ENCODE peak calls at places on chromosome 3, in five cellular contexts. R is astrocyte of the spinal cord, F is H7, C is OCI-LY7, J is brain microvascular endothelial cell. B is an unnamed sample.
A peak's percentile ranks its signal among the peaks of the same experiment; 100 is the strongest.

GRCh38 chr3:63355809-63356208 is 77.7 kb downstream of the SYNPR start:
- DNase-seq in R (no peak), F (no peak), C (no peak), J (peak; percentile 23), B (no peak)

GRCh38 chr3:67083277-67083676 is 85.2 kb downstream of the KBTBD8 start:
- DNase-seq in R (no peak), F (no peak), C (peak; percentile 76), J (peak; percentile 10), B (peak; percentile 50)

GRCh38 chr3:128588147-128588546 is 62.5 kb downstream of the RPN1 start:
- DNase-seq in R (no peak), F (no peak), C (no peak), J (no peak), B (no peak)

GRCh38 chr3:126191246-126191645 is 10.9 kb upstream of the ALDH1L1 start:
- DNase-seq in R (no peak), F (no peak), C (no peak), J (no peak), B (no peak)

GRCh38 chr3:4529901-4530588 is 36.9 kb downstream of the ITPR1 start:
- DNase-seq in R (no peak), F (no peak), C (no peak), J (no peak), B (no peak)

GRCh38 chr3:125582707-125583106 is 12.6 kb downstream of the OSBPL11 start:
- DNase-seq in R (no peak), F (no peak), C (peak; percentile 22), J (no peak), B (no peak)

GRCh38 chr3:53188720-53189119 is 27.7 kb downstream of the PRKCD start:
- DNase-seq in R (no peak), F (no peak), C (no peak), J (no peak), B (no peak)

GRCh38 chr3:27596334-27596841 is 112.2 kb upstream of the SLC4A7 start:
- DNase-seq in R (peak; percentile 82), F (no peak), C (peak; percentile 2), J (peak; percentile 22), B (peak; percentile 94)

GRCh38 chr3:188126271-188126670 is 27.7 kb upstream of the LPP start:
- DNase-seq in R (peak; percentile 42), F (no peak), C (no peak), J (no peak), B (no peak)

GRCh38 chr3:54822206-54822605 is 105.7 kb downstream of the LRTM1 start:
- DNase-seq in R (peak; percentile 49), F (no peak), C (no peak), J (peak; percentile 4), B (no peak)

GRCh38 chr3:58336135-58336882 is 3.6 kb downstream of the PXK start:
- DNase-seq in R (peak; percentile 80), F (no peak), C (no peak), J (peak; percentile 32), B (no peak)

GRCh38 chr3:170697803-170698350 is 112.0 kb upstream of the SLC7A14 start:
- DNase-seq in R (peak; percentile 75), F (no peak), C (no peak), J (peak; percentile 51), B (no peak)

GRCh38 chr3:33218446-33219174 is at the start of gene SUSD5:
- DNase-seq in R (peak; percentile 57), F (peak; percentile 85), C (no peak), J (peak; percentile 33), B (peak; percentile 56)

GRCh38 chr3:178454714-178455113 is 81.5 kb upstream of the KCNMB2 start:
- DNase-seq in R (peak; percentile 82), F (no peak), C (no peak), J (peak; percentile 80), B (no peak)

GRCh38 chr3:31760654-31761053 is 220.4 kb downstream of the OSBPL10 start:
- DNase-seq in R (no peak), F (no peak), C (no peak), J (no peak), B (no peak)

GRCh38 chr3:188244395-188244861 is 90.5 kb downstream of the LPP start:
- DNase-seq in R (peak; percentile 76), F (no peak), C (peak; percentile 76), J (peak; percentile 58), B (no peak)

GRCh38 chr3:55343486-55344357 is 143.4 kb downstream of the WNT5A start:
- DNase-seq in R (peak; percentile 65), F (no peak), C (no peak), J (peak; percentile 25), B (no peak)

GRCh38 chr3:194383276-194383940 is 13.9 kb upstream of the LRRC15 start:
- DNase-seq in R (no peak), F (peak; percentile 59), C (no peak), J (no peak), B (no peak)

GRCh38 chr3:181534881-181535280 is 176.8 kb upstream of the SOX2 start:
- DNase-seq in R (no peak), F (no peak), C (no peak), J (no peak), B (no peak)

GRCh38 chr3:10278501-10278900 is 14.2 kb downstream of the GHRL start:
- DNase-seq in R (no peak), F (no peak), C (no peak), J (no peak), B (no peak)

GRCh38 chr3:126158016-126158911 is 22.1 kb downstream of the ALDH1L1 start:
- DNase-seq in R (no peak), F (no peak), C (no peak), J (no peak), B (no peak)

GRCh38 chr3:140505256-140505655 is 172.6 kb upstream of the TRIM42 start:
- DNase-seq in R (peak; percentile 19), F (no peak), C (no peak), J (peak; percentile 23), B (no peak)

GRCh38 chr3:37321863-37322262 is 147.5 kb upstream of the LRRFIP2 start:
- DNase-seq in R (no peak), F (no peak), C (no peak), J (no peak), B (no peak)

GRCh38 chr3:73143821-73144237 is 82.4 kb downstream of the EBLN2 start:
- DNase-seq in R (peak; percentile 40), F (no peak), C (no peak), J (no peak), B (no peak)

GRCh38 chr3:119639494-119640350 is 20.7 kb downstream of the POPDC2 start:
- DNase-seq in R (no peak), F (no peak), C (no peak), J (no peak), B (no peak)
- H3K4me3 ChIP-seq in R (no peak overlapping the region), F (no peak overlapping the region), C (no peak overlapping the region), J (no peak overlapping the region), B (no peak overlapping the region)

DNA sequence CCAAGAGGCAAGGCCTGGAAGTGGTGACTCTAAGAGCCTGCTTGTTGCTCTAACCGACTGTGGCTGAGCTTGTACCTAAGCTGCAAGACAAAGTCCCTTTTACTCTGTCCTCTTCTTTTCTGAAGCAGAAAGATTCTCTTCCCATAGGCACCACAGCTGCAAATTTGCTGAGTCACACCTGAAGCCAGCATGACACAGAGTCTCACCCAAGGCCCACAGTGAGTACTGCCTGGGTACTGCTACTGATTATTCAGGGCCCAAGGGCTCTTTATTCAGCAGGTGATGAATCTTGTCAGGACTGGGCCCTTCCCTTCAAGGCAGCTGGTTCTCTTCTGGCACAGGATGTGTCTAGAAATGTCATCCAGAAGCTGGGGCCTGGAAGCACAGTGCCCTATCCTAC is 18.9 kb upstream of the TIGIT start:
- DNase-seq in R (peak; percentile 17), F (no peak), C (no peak), J (peak; percentile 23), B (no peak)
- H3K4me3 ChIP-seq in R (no peak overlapping the region), F (no peak overlapping the region), C (no peak overlapping the region), J (no peak overlapping the region), B (no peak overlapping the region)

GRCh38 chr3:62265528-62265927 is 107.8 kb downstream of the FEZF2 start:
- DNase-seq in R (no peak), F (no peak), C (no peak), J (no peak), B (no peak)
- H3K4me3 ChIP-seq in R (no peak overlapping the region), F (no peak overlapping the region), C (no peak overlapping the region), J (no peak overlapping the region), B (no peak overlapping the region)

GRCh38 chr3:134373942-134374790 is at the start of gene AMOTL2:
- DNase-seq in R (peak; percentile 98), F (peak; percentile 99), C (no peak), J (peak; percentile 92), B (peak; percentile 93)
- H3K4me3 ChIP-seq in R (peak within 1 kb of the TSS; percentile 93), F (peak within 1 kb of the TSS; percentile 88), C (no peak within 1 kb of the TSS), J (peak within 1 kb of the TSS; percentile 92), B (peak within 1 kb of the TSS; percentile 65)

GRCh38 chr3:40309439-40309924 is at the start of gene EIF1B:
- DNase-seq in R (peak; percentile 99), F (peak; percentile 95), C (peak; percentile 97), J (peak; percentile 98), B (peak; percentile 99)

GRCh38 chr3:40310690-40311089 is 1.2 kb downstream of the EIF1B start:
- DNase-seq in R (peak; percentile 39), F (no peak), C (no peak), J (no peak), B (peak; percentile 43)

GRCh38 chr3:40309925-40310635 is 573 bp downstream of the EIF1B start:
- DNase-seq in R (peak; percentile 50), F (peak; percentile 75), C (peak; percentile 32), J (no peak), B (peak; percentile 62)

GRCh38 chr3:40313975-40314860 is 4.7 kb downstream of the EIF1B start:
- DNase-seq in R (no peak), F (no peak), C (no peak), J (no peak), B (peak; percentile 2)

DNA sequence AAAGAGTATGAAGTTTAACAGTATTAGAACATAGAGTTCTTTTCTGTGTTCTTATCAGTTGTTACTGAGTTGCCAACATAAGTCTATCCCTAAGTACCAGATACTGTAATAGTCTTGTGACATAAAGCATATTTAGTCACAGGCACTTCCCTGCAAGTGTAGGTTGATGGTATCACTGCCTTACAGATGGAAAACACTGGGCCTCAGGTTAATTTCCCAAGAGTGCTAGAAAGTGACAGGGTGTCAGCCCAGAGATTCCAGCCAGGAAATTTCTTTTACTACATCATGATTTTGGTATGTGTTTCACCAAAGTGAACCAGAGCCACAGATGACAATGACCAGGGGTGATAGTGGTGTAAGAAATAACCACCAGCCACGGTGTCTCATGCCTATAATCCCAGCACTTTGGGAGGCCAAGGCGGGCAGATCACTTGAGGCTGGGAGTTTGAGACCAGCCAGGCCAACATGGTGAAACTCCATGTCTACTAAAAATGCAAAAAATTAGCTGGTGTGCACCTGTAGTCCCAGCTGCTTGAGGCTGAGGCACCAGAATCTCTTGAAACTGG is 3.2 kb downstream of the EIF1B start:
- DNase-seq in R (no peak), F (no peak), C (no peak), J (no peak), B (no peak)
- H3K4me3 ChIP-seq in R (no peak overlapping the region), F (no peak overlapping the region), C (no peak overlapping the region), J (no peak overlapping the region), B (no peak overlapping the region)

GRCh38 chr3:42531470-42531869 is 29.0 kb downstream of the VIPR1 start:
- DNase-seq in R (no peak), F (no peak), C (no peak), J (no peak), B (no peak)

GRCh38 chr3:42535981-42536784 is 33.7 kb downstream of the VIPR1 start:
- DNase-seq in R (no peak), F (peak; percentile 93), C (peak; percentile 53), J (peak; percentile 29), B (peak; percentile 16)

GRCh38 chr3:42532229-42532628 is 29.8 kb downstream of the VIPR1 start:
- DNase-seq in R (no peak), F (no peak), C (no peak), J (no peak), B (no peak)

GRCh38 chr3:42530073-42530472 is 27.6 kb downstream of the VIPR1 start:
- DNase-seq in R (no peak), F (no peak), C (no peak), J (no peak), B (no peak)

GRCh38 chr3:42533161-42533897 is 30.9 kb downstream of the VIPR1 start:
- DNase-seq in R (no peak), F (peak; percentile 67), C (no peak), J (no peak), B (no peak)
- H3K4me3 ChIP-seq in R (no peak overlapping the region), F (no peak overlapping the region), C (no peak overlapping the region), J (no peak overlapping the region), B (no peak overlapping the region)